ENCODE peak calls at places on chromosomes 5 and 9, in five cellular contexts. F is HFF-Myc, P is fibroblast of the aortic adventitia, C is breast epithelium, R is heart left ventricle. X is an unnamed sample.
A peak's percentile ranks its signal among the peaks of the same experiment; 100 is the strongest.

GRCh38 chr5:118326496-118327045 is 661.8 kb downstream of the DTWD2 start:
- DNase-seq in P (no peak), F (no peak), R (no peak), C (no peak), X (no peak)

GRCh38 chr5:173123416-173123815 is 20.9 kb upstream of the BNIP1 start:
- DNase-seq in C (no peak), P (peak; percentile 50), F (no peak), R (no peak), X (no peak)

GRCh38 chr5:67395790-67396418 is 199.3 kb upstream of the CD180 start:
- DNase-seq in R (no peak), C (no peak), P (peak; percentile 8), F (no peak), X (no peak)

GRCh38 chr5:62374090-62374489 is 29.6 kb downstream of the DIMT1 start:
- DNase-seq in C (no peak), F (no peak), P (no peak), R (no peak), X (no peak)

GRCh38 chr5:146724975-146725374 is 153.6 kb downstream of the PPP2R2B start:
- DNase-seq in C (no peak), R (no peak), P (peak; percentile 23), F (no peak), X (no peak)

GRCh38 chr5:110402562-110402961 is 323.9 kb downstream of the TMEM232 start:
- DNase-seq in P (no peak), C (no peak), F (no peak), R (no peak), X (no peak)

GRCh38 chr5:139908749-139909148 is 113.1 kb downstream of the PSD2 start:
- DNase-seq in C (no peak), P (peak; percentile 60), F (no peak), R (no peak), X (peak; percentile 69)

GRCh38 chr5:52709171-52709925 is 78.4 kb upstream of the ITGA1 start:
- DNase-seq in P (no peak), C (no peak), R (peak; percentile 33), F (no peak), X (no peak)

GRCh38 chr5:579746-580366 is 32.3 kb upstream of the CEP72 start:
- DNase-seq in R (no peak), C (no peak), P (no peak), F (no peak), X (peak; percentile 55)

GRCh38 chr9:15306068-15306756 is 804 bp downstream of the TTC39B start:
- DNase-seq in F (no peak), C (peak; percentile 79), R (peak; percentile 41), P (peak; percentile 49), X (peak; percentile 79)

GRCh38 chr9:16848189-16848588 is 22.3 kb downstream of the BNC2 start:
- DNase-seq in C (no peak), F (no peak), R (no peak), P (no peak), X (no peak)

GRCh38 chr5:87541033-87541432 is 128.3 kb upstream of the CCNH start:
- DNase-seq in R (peak; percentile 47), F (no peak), C (peak; percentile 59), P (peak; percentile 51), X (no peak)

GRCh38 chr5:109413463-109413862 is 3.7 kb upstream of the PJA2 start:
- DNase-seq in F (no peak), P (peak; percentile 11), R (no peak), C (no peak), X (no peak)

GRCh38 chr5:150155258-150156032 is at the start of gene PDGFRB:
- DNase-seq in C (peak; percentile 66), F (no peak), R (peak; percentile 92), P (peak; percentile 97), X (peak; percentile 98)

GRCh38 chr5:19534751-19535150 is 453.2 kb downstream of the CDH18 start:
- DNase-seq in R (no peak), F (no peak), C (no peak), P (no peak), X (no peak)

GRCh38 chr5:132674671-132675506 is 1.1 kb downstream of the IL4 start:
- DNase-seq in F (peak; percentile 80), C (no peak), P (peak; percentile 97), R (no peak), X (peak; percentile 72)

GRCh38 chr9:109912082-109912581 is 132.1 kb downstream of the PALM2AKAP2 start:
- DNase-seq in C (no peak), F (peak; percentile 54), P (peak; percentile 41), R (peak; percentile 44), X (no peak)

GRCh38 chr5:137461636-137462596 is 37.2 kb downstream of the SPOCK1 start:
- DNase-seq in P (no peak), R (no peak), F (no peak), C (no peak), X (no peak)

GRCh38 chr9:114588150-114588663 is 638 bp downstream of the ATP6V1G1 start:
- DNase-seq in F (no peak), P (peak; percentile 59), R (no peak), C (no peak), X (no peak)

GRCh38 chr5:66856041-66856805 is 260.0 kb downstream of the MAST4 start:
- DNase-seq in P (no peak), F (no peak), C (no peak), R (no peak), X (no peak)

GRCh38 chr5:154494036-154494435 is 16.0 kb upstream of the HAND1 start:
- DNase-seq in C (no peak), R (no peak), F (no peak), P (no peak), X (no peak)

GRCh38 chr5:130110333-130110732 is 206.1 kb downstream of the CHSY3 start:
- DNase-seq in F (no peak), R (no peak), C (no peak), P (peak; percentile 23), X (no peak)

GRCh38 chr5:97449172-97449571 is 266.1 kb upstream of the RIOK2 start:
- DNase-seq in P (no peak), C (no peak), R (no peak), F (no peak), X (no peak)

GRCh38 chr5:146825033-146825432 is 53.5 kb downstream of the PPP2R2B start:
- DNase-seq in F (no peak), R (no peak), C (no peak), P (peak; percentile 46), X (no peak)

GRCh38 chr5:100889165-100889564 is 13.9 kb downstream of the ST8SIA4 start:
- DNase-seq in C (no peak), F (no peak), R (no peak), P (no peak), X (no peak)

GRCh38 chr5:100890514-100891008 is 12.5 kb downstream of the ST8SIA4 start:
- DNase-seq in C (no peak), P (no peak), F (no peak), R (no peak), X (no peak)

GRCh38 chr5:100889896-100890295 is 13.2 kb downstream of the ST8SIA4 start:
- DNase-seq in R (no peak), C (no peak), P (no peak), F (no peak), X (no peak)
- H3K4me3 ChIP-seq in R (peak overlapping the region; percentile 35), C (no peak overlapping the region), P (no peak overlapping the region), F (no peak overlapping the region), X (peak overlapping the region; percentile 2)

DNA sequence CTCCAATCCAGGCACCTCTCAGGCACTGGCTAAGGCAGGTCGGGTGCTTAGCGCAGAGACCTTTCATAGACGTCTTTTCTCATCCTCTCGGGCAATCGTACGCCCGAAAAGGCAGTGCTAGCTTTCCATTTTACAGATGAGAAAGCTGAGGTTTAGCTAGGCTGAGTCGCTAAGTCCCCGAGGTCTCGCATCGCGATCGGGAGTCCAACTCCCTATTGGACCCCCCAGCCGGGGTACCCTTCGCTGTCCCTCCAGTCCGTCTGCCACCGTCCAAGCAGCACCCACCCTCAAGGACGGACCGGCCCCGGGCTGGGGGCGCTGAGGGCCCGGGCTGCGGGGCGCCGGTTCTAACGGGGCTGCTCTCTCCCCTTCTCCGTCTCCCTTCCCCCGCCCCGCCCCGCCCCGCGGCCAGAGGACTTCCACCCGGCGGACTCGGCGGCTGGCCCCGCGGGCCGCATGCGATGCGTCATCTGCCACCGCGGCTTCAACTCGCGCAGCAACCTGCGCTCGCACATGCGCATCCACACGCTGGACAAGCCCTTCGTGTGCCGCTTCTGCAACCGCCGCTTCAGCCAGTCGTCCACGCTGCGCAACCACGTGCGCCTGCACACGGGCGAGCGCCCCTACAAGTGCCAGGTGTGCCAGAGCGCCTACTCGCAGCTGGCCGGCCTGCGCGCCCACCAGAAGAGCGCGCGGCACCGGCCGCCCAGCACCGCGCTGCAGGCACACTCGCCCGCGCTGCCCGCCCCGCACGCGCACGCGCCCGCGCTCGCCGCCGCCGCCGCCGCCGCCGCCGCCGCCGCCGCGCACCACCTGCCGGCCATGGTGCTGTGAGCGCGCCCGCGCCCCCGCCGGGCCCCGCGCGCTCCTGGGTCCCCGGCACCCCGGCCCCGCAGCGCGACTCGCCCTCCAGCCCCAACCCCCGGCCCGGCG is 12.5 kb upstream of the EXOSC2 start:
- DNase-seq in R (peak; percentile 62), F (peak; percentile 71), C (peak; percentile 73), P (peak; percentile 71), X (peak; percentile 82)
- H3K4me3 ChIP-seq in R (peak overlapping the region; percentile 55), F (peak overlapping the region; percentile 47), C (peak overlapping the region; percentile 56), P (peak overlapping the region; percentile 64), X (peak overlapping the region; percentile 84)

GRCh38 chr9:87531370-87532295 is 34.0 kb downstream of the DAPK1 start:
- DNase-seq in P (no peak), F (no peak), R (no peak), C (no peak), X (no peak)

GRCh38 chr9:87533291-87533690 is 35.6 kb downstream of the DAPK1 start:
- DNase-seq in F (no peak), C (no peak), R (no peak), P (no peak), X (no peak)

GRCh38 chr9:87535817-87536539 is 38.3 kb downstream of the DAPK1 start:
- DNase-seq in F (no peak), R (no peak), C (no peak), P (peak; percentile 28), X (no peak)

GRCh38 chr9:87537625-87538024 is 40.0 kb downstream of the DAPK1 start:
- DNase-seq in F (peak; percentile 12), C (no peak), P (no peak), R (no peak), X (no peak)

DNA sequence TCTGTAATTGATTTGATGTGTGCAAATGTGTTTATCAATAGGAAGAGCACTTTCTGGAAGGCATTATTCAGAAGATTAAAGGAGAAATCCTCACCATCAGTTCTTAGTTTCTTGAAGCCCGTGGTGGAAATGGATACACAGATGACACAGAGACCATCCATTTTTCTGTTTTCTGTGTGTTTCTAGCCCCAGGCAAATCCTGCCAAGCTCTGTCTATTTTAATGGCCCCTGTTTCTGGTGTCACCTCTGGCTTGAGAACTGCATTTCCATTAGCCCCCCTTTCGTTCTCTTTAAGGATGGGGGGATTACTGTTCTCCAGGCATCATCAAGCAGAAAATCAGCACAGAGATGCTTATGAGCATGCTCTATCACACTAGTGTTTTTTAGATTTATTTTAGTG is 37.3 kb downstream of the DAPK1 start:
- DNase-seq in C (no peak), P (no peak), R (no peak), F (no peak), X (no peak)
- H3K4me3 ChIP-seq in C (no peak overlapping the region), P (no peak overlapping the region), R (no peak overlapping the region), F (no peak overlapping the region), X (no peak overlapping the region)

GRCh38 chr9:34653610-34654072 is 1.7 kb downstream of the IL11RA start:
- DNase-seq in R (no peak), C (no peak), F (no peak), P (peak; percentile 41), X (no peak)
- H3K4me3 ChIP-seq in R (no peak overlapping the region), C (peak overlapping the region; percentile 50), F (peak overlapping the region; percentile 3), P (peak overlapping the region; percentile 17), X (peak overlapping the region; percentile 74)

X was measured in coronary artery.